ENCODE peak calls at places on chromosome 14, in six cellular contexts. One of them, this sample, is unnamed.

GRCh38 chr14:59394268-59394667 is 70.9 kb downstream of the GPR135 start:
- DNase-seq in CD8-positive, alpha-beta T cell: no peak
- DNase-seq in adrenal gland: no peak
- DNase-seq in ovary: no peak
- DNase-seq in breast epithelium: no peak
- DNase-seq in epithelial cell of esophagus: peak; percentile 66
- DNase-seq in this sample: no peak

GRCh38 chr14:74401504-74402241 is 24.3 kb downstream of the SYNDIG1L start:
- DNase-seq in adrenal gland: peak; percentile 54
- DNase-seq in ovary: no peak
- DNase-seq in epithelial cell of esophagus: peak; percentile 19
- DNase-seq in breast epithelium: no peak
- DNase-seq in CD8-positive, alpha-beta T cell: peak; percentile 79
- DNase-seq in this sample: no peak

GRCh38 chr14:34424488-34424887 is 37.6 kb downstream of the SPTSSA start:
- DNase-seq in adrenal gland: no peak
- DNase-seq in CD8-positive, alpha-beta T cell: no peak
- DNase-seq in breast epithelium: no peak
- DNase-seq in ovary: no peak
- DNase-seq in epithelial cell of esophagus: peak; percentile 30
- DNase-seq in this sample: no peak

GRCh38 chr14:52369305-52369781 is 55.2 kb downstream of the PTGER2 start:
- DNase-seq in ovary: no peak
- DNase-seq in epithelial cell of esophagus: no peak
- DNase-seq in CD8-positive, alpha-beta T cell: no peak
- DNase-seq in breast epithelium: no peak
- DNase-seq in adrenal gland: no peak
- DNase-seq in this sample: peak; percentile 76

GRCh38 chr14:105047283-105048016 is 17.8 kb downstream of the GPR132 start:
- DNase-seq in ovary: no peak
- DNase-seq in epithelial cell of esophagus: no peak
- DNase-seq in CD8-positive, alpha-beta T cell: no peak
- DNase-seq in breast epithelium: no peak
- DNase-seq in adrenal gland: peak; percentile 13
- DNase-seq in this sample: no peak

GRCh38 chr14:72665259-72665658 is 228.6 kb downstream of the DPF3 start:
- DNase-seq in ovary: no peak
- DNase-seq in breast epithelium: no peak
- DNase-seq in CD8-positive, alpha-beta T cell: no peak
- DNase-seq in epithelial cell of esophagus: peak; percentile 96
- DNase-seq in adrenal gland: peak; percentile 27
- DNase-seq in this sample: peak; percentile 86

GRCh38 chr14:30402846-30403245 is 156.1 kb upstream of the G2E3 start:
- DNase-seq in breast epithelium: no peak
- DNase-seq in adrenal gland: no peak
- DNase-seq in epithelial cell of esophagus: no peak
- DNase-seq in ovary: no peak
- DNase-seq in CD8-positive, alpha-beta T cell: no peak
- DNase-seq in this sample: no peak

GRCh38 chr14:92586001-92586947 is 72.7 kb downstream of the RIN3 start:
- DNase-seq in adrenal gland: peak; percentile 77
- DNase-seq in epithelial cell of esophagus: peak; percentile 49
- DNase-seq in ovary: no peak
- DNase-seq in breast epithelium: no peak
- DNase-seq in CD8-positive, alpha-beta T cell: peak; percentile 64
- DNase-seq in this sample: peak; percentile 93

GRCh38 chr14:94659953-94660946 is 48.1 kb downstream of the SERPINA3 start:
- DNase-seq in ovary: no peak
- DNase-seq in epithelial cell of esophagus: no peak
- DNase-seq in breast epithelium: no peak
- DNase-seq in CD8-positive, alpha-beta T cell: no peak
- DNase-seq in adrenal gland: no peak
- DNase-seq in this sample: no peak

GRCh38 chr14:69571879-69572633 is 2.6 kb downstream of the CCDC177 start:
- DNase-seq in breast epithelium: no peak
- DNase-seq in epithelial cell of esophagus: peak; percentile 66
- DNase-seq in ovary: peak; percentile 45
- DNase-seq in adrenal gland: no peak
- DNase-seq in CD8-positive, alpha-beta T cell: no peak
- DNase-seq in this sample: peak; percentile 33

GRCh38 chr14:43896044-43896443 is 611.0 kb downstream of the FSCB start:
- DNase-seq in breast epithelium: no peak
- DNase-seq in CD8-positive, alpha-beta T cell: no peak
- DNase-seq in epithelial cell of esophagus: no peak
- DNase-seq in ovary: no peak
- DNase-seq in adrenal gland: no peak
- DNase-seq in this sample: no peak

GRCh38 chr14:20460458-20461229 is 590 bp downstream of the PIP4P1 start:
- DNase-seq in breast epithelium: no peak
- DNase-seq in adrenal gland: no peak
- DNase-seq in epithelial cell of esophagus: peak; percentile 39
- DNase-seq in ovary: peak; percentile 36
- DNase-seq in CD8-positive, alpha-beta T cell: no peak
- DNase-seq in this sample: no peak

GRCh38 chr14:31257244-31257553 is 49.6 kb upstream of the HECTD1 start:
- DNase-seq in breast epithelium: no peak
- DNase-seq in CD8-positive, alpha-beta T cell: no peak
- DNase-seq in adrenal gland: no peak
- DNase-seq in ovary: no peak
- DNase-seq in epithelial cell of esophagus: no peak
- DNase-seq in this sample: no peak

GRCh38 chr14:83164016-83164415 is 1630.4 kb upstream of the SEL1L start:
- DNase-seq in breast epithelium: no peak
- DNase-seq in CD8-positive, alpha-beta T cell: no peak
- DNase-seq in adrenal gland: no peak
- DNase-seq in ovary: no peak
- DNase-seq in epithelial cell of esophagus: peak; percentile 94
- DNase-seq in this sample: no peak

GRCh38 chr14:35386673-35387125 is 17.9 kb downstream of the NFKBIA start:
- DNase-seq in ovary: no peak
- DNase-seq in adrenal gland: no peak
- DNase-seq in CD8-positive, alpha-beta T cell: no peak
- DNase-seq in epithelial cell of esophagus: no peak
- DNase-seq in breast epithelium: no peak
- DNase-seq in this sample: no peak

GRCh38 chr14:62313228-62313627 is 551.0 kb downstream of the SNAPC1 start:
- DNase-seq in epithelial cell of esophagus: no peak
- DNase-seq in CD8-positive, alpha-beta T cell: no peak
- DNase-seq in ovary: no peak
- DNase-seq in adrenal gland: no peak
- DNase-seq in breast epithelium: no peak
- DNase-seq in this sample: no peak

GRCh38 chr14:92644166-92644565 is 104.3 kb downstream of the LGMN start:
- DNase-seq in epithelial cell of esophagus: peak; percentile 88
- DNase-seq in ovary: no peak
- DNase-seq in CD8-positive, alpha-beta T cell: no peak
- DNase-seq in breast epithelium: no peak
- DNase-seq in adrenal gland: no peak
- DNase-seq in this sample: peak; percentile 69

GRCh38 chr14:89027097-89027740 is 202.8 kb downstream of the TTC8 start:
- DNase-seq in adrenal gland: peak; percentile 26
- DNase-seq in breast epithelium: peak; percentile 60
- DNase-seq in CD8-positive, alpha-beta T cell: peak; percentile 77
- DNase-seq in ovary: peak; percentile 68
- DNase-seq in epithelial cell of esophagus: peak; percentile 42
- DNase-seq in this sample: peak; percentile 42

GRCh38 chr14:66992776-66993175 is 196.5 kb upstream of the GARIN2 start:
- DNase-seq in CD8-positive, alpha-beta T cell: no peak
- DNase-seq in adrenal gland: no peak
- DNase-seq in epithelial cell of esophagus: no peak
- DNase-seq in ovary: no peak
- DNase-seq in breast epithelium: no peak
- DNase-seq in this sample: no peak

GRCh38 chr14:77026930-77027537 is 1.5 kb downstream of the IRF2BPL start:
- DNase-seq in CD8-positive, alpha-beta T cell: peak; percentile 74
- DNase-seq in breast epithelium: no peak
- DNase-seq in adrenal gland: no peak
- DNase-seq in ovary: peak; percentile 57
- DNase-seq in epithelial cell of esophagus: peak; percentile 56
- DNase-seq in this sample: peak; percentile 63
- TF ChIP-seq CTCF in CD8-positive, alpha-beta T cell: no peak
- TF ChIP-seq CTCF in breast epithelium: no peak
- TF ChIP-seq CTCF in adrenal gland: no peak
- TF ChIP-seq CTCF in ovary: no peak
- TF ChIP-seq CTCF in epithelial cell of esophagus: no peak
- TF ChIP-seq CTCF in this sample: no peak

GRCh38 chr14:65346895-65347294 is 65.6 kb upstream of the FUT8 start:
- DNase-seq in CD8-positive, alpha-beta T cell: no peak
- DNase-seq in adrenal gland: peak; percentile 35
- DNase-seq in epithelial cell of esophagus: no peak
- DNase-seq in ovary: no peak
- DNase-seq in breast epithelium: no peak
- DNase-seq in this sample: peak; percentile 16
- H3K4me3 ChIP-seq in CD8-positive, alpha-beta T cell: no peak overlapping the region
- H3K4me3 ChIP-seq in adrenal gland: no peak overlapping the region
- H3K4me3 ChIP-seq in epithelial cell of esophagus: no peak overlapping the region
- H3K4me3 ChIP-seq in ovary: no peak overlapping the region
- H3K4me3 ChIP-seq in breast epithelium: no peak overlapping the region
- H3K4me3 ChIP-seq in this sample: no peak overlapping the region

GRCh38 chr14:64303471-64303917 is 9.3 kb upstream of the ESR2 start:
- DNase-seq in breast epithelium: no peak
- DNase-seq in adrenal gland: no peak
- DNase-seq in CD8-positive, alpha-beta T cell: no peak
- DNase-seq in ovary: no peak
- DNase-seq in epithelial cell of esophagus: peak; percentile 63
- DNase-seq in this sample: peak; percentile 76
- TF ChIP-seq CTCF in breast epithelium: peak; percentile 67
- TF ChIP-seq CTCF in adrenal gland: peak; percentile 86
- TF ChIP-seq CTCF in CD8-positive, alpha-beta T cell: peak; percentile 92
- TF ChIP-seq CTCF in ovary: peak; percentile 75
- TF ChIP-seq CTCF in epithelial cell of esophagus: peak; percentile 66
- TF ChIP-seq CTCF in this sample: peak; percentile 70

DNA sequence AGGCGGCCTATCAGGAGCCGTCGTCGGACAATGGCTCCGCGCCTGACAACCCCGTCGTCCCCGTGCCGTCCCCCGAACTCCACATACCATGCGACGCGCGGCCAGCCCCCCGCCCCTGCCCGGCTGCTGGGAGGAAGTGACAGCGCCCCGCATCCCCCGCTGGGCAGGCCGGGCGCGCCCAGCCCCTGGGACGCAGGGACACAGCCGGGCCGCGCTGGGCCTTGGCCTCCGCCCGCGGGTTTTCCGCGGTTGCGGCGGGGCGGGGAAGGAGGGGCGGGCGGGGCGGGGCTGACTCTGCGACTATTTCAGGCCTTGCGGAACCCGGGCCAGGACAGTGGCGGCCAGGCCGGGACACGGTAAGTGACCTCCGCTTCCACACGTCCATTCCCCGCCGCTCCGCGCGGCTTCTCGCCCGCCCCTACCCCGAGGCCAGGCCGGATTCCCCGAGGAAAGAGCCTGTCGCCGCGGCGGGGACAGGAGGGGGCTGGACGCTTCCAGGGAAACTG is at the start of gene TNFAIP2:
- DNase-seq in adrenal gland: peak; percentile 54
- DNase-seq in ovary: peak; percentile 58
- DNase-seq in CD8-positive, alpha-beta T cell: no peak
- DNase-seq in breast epithelium: no peak
- DNase-seq in epithelial cell of esophagus: no peak
- DNase-seq in this sample: peak; percentile 45
- H3K4me3 ChIP-seq in adrenal gland: peak within 1 kb of the TSS; percentile 52
- H3K4me3 ChIP-seq in ovary: peak within 1 kb of the TSS; percentile 40
- H3K4me3 ChIP-seq in CD8-positive, alpha-beta T cell: no peak within 1 kb of the TSS
- H3K4me3 ChIP-seq in breast epithelium: peak within 1 kb of the TSS; percentile 68
- H3K4me3 ChIP-seq in epithelial cell of esophagus: no peak within 1 kb of the TSS
- H3K4me3 ChIP-seq in this sample: peak within 1 kb of the TSS; percentile 67

GRCh38 chr14:25048170-25049126 is 1.5 kb downstream of the STXBP6 start:
- DNase-seq in CD8-positive, alpha-beta T cell: no peak
- DNase-seq in epithelial cell of esophagus: peak; percentile 30
- DNase-seq in ovary: no peak
- DNase-seq in breast epithelium: no peak
- DNase-seq in adrenal gland: peak; percentile 18
- DNase-seq in this sample: peak; percentile 84

GRCh38 chr14:25052385-25052784 is 2.4 kb upstream of the STXBP6 start:
- DNase-seq in epithelial cell of esophagus: no peak
- DNase-seq in breast epithelium: no peak
- DNase-seq in ovary: no peak
- DNase-seq in adrenal gland: no peak
- DNase-seq in CD8-positive, alpha-beta T cell: no peak
- DNase-seq in this sample: no peak

GRCh38 chr14:25049127-25049558 is 804 bp downstream of the STXBP6 start:
- DNase-seq in breast epithelium: no peak
- DNase-seq in adrenal gland: no peak
- DNase-seq in ovary: no peak
- DNase-seq in epithelial cell of esophagus: no peak
- DNase-seq in CD8-positive, alpha-beta T cell: no peak
- DNase-seq in this sample: peak; percentile 25

GRCh38 chr14:25050494-25051170 is 685 bp upstream of the STXBP6 start:
- DNase-seq in CD8-positive, alpha-beta T cell: no peak
- DNase-seq in adrenal gland: no peak
- DNase-seq in epithelial cell of esophagus: peak; percentile 52
- DNase-seq in ovary: no peak
- DNase-seq in breast epithelium: no peak
- DNase-seq in this sample: peak; percentile 82

GRCh38 chr14:25049559-25050493 is at the start of gene STXBP6:
- DNase-seq in CD8-positive, alpha-beta T cell: no peak
- DNase-seq in epithelial cell of esophagus: peak; percentile 35
- DNase-seq in adrenal gland: peak; percentile 39
- DNase-seq in breast epithelium: no peak
- DNase-seq in ovary: peak; percentile 29
- DNase-seq in this sample: peak; percentile 52
- TF ChIP-seq CTCF in CD8-positive, alpha-beta T cell: no peak
- TF ChIP-seq CTCF in epithelial cell of esophagus: no peak
- TF ChIP-seq CTCF in adrenal gland: no peak
- TF ChIP-seq CTCF in breast epithelium: no peak
- TF ChIP-seq CTCF in ovary: no peak
- TF ChIP-seq CTCF in this sample: no peak

GRCh38 chr14:53953002-53953827 is 3.4 kb downstream of the BMP4 start:
- DNase-seq in CD8-positive, alpha-beta T cell: no peak
- DNase-seq in adrenal gland: peak; percentile 91
- DNase-seq in breast epithelium: peak; percentile 76
- DNase-seq in ovary: peak; percentile 94
- DNase-seq in epithelial cell of esophagus: peak; percentile 71
- DNase-seq in this sample: peak; percentile 94

GRCh38 chr14:53951661-53952265 is 4.9 kb downstream of the BMP4 start:
- DNase-seq in ovary: peak; percentile 30
- DNase-seq in CD8-positive, alpha-beta T cell: no peak
- DNase-seq in epithelial cell of esophagus: no peak
- DNase-seq in adrenal gland: no peak
- DNase-seq in breast epithelium: no peak
- DNase-seq in this sample: no peak

GRCh38 chr14:53953828-53954550 is 2.6 kb downstream of the BMP4 start:
- DNase-seq in ovary: peak; percentile 66
- DNase-seq in CD8-positive, alpha-beta T cell: no peak
- DNase-seq in breast epithelium: no peak
- DNase-seq in epithelial cell of esophagus: peak; percentile 46
- DNase-seq in adrenal gland: peak; percentile 71
- DNase-seq in this sample: peak; percentile 54

GRCh38 chr14:53954551-53955233 is 1.9 kb downstream of the BMP4 start:
- DNase-seq in CD8-positive, alpha-beta T cell: no peak
- DNase-seq in epithelial cell of esophagus: peak; percentile 36
- DNase-seq in breast epithelium: no peak
- DNase-seq in ovary: peak; percentile 40
- DNase-seq in adrenal gland: peak; percentile 31
- DNase-seq in this sample: peak; percentile 49

DNA sequence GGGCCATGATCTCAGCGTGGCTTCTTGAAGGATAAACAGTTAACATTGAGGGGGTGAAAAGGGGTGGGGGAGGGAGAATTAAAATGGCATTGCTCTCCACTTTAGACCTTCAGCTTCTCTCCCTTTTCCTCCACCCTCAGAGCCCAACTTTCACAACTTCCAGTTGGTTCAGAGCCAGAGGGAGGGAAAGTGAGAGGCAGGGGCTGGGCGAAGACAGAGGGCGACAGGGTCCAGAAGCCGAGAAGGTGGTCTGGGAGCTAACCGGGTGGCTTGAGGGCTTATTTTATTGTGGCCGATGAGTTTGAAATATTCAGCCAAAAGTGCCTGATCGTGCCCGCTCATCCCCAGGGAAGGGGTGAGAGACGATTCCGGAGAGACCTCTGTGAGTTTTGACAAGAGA is 4.1 kb downstream of the BMP4 start:
- DNase-seq in ovary: no peak
- DNase-seq in CD8-positive, alpha-beta T cell: no peak
- DNase-seq in epithelial cell of esophagus: no peak
- DNase-seq in adrenal gland: no peak
- DNase-seq in breast epithelium: no peak
- DNase-seq in this sample: peak; percentile 44
- H3K4me3 ChIP-seq in ovary: peak overlapping the region; percentile 65
- H3K4me3 ChIP-seq in CD8-positive, alpha-beta T cell: no peak overlapping the region
- H3K4me3 ChIP-seq in epithelial cell of esophagus: peak overlapping the region; percentile 49
- H3K4me3 ChIP-seq in adrenal gland: peak overlapping the region; percentile 69
- H3K4me3 ChIP-seq in breast epithelium: peak overlapping the region; percentile 67
- H3K4me3 ChIP-seq in this sample: peak overlapping the region; percentile 60